ENCODE peak calls at places on chromosomes 11 and 22, in ten cellular contexts. K is A549; M is endothelial cell; E is tibial artery; O is A673; S is NB4; J is choroid plexus epithelial cell; T is Calu3; R is AG09319; A is CD8-positive, alpha-beta T cell. P is an unnamed sample.

GRCh38 chr11:7353100-7353499 is 101.4 kb downstream of the SYT9 start:
- DNase-seq in K (peak; percentile 29), R (peak; percentile 12), T (peak; percentile 49), E (no peak), O (peak; percentile 40), A (no peak), M (peak; percentile 46), S (peak; percentile 70), J (peak; percentile 46), P (peak; percentile 42)

GRCh38 chr22:37739611-37740049 is 42.8 kb downstream of the TRIOBP start:
- DNase-seq in A (no peak), J (no peak), K (no peak), T (no peak), R (no peak), M (no peak), E (peak; percentile 44), S (peak; percentile 93), O (no peak), P (peak; percentile 81)

GRCh38 chr22:29152045-29152380 is 53.7 kb upstream of the EMID1 start:
- DNase-seq in R (no peak), O (no peak), E (no peak), S (no peak), K (no peak), M (peak; percentile 21), T (no peak), J (no peak), A (no peak), P (no peak)

GRCh38 chr11:126583594-126583993 is 228.1 kb downstream of the ST3GAL4 start:
- DNase-seq in K (no peak), R (no peak), A (no peak), S (no peak), T (no peak), E (no peak), O (no peak), J (no peak), M (no peak), P (no peak)

GRCh38 chr22:42945736-42946135 is 69.2 kb downstream of the PACSIN2 start:
- DNase-seq in K (no peak), E (no peak), O (no peak), R (no peak), M (no peak), A (no peak), S (peak; percentile 37), T (no peak), J (no peak), P (peak; percentile 46)

GRCh38 chr11:58616594-58616993 is 5.9 kb upstream of the CNTF start:
- DNase-seq in T (no peak), S (no peak), R (peak; percentile 67), O (peak; percentile 50), J (peak; percentile 93), E (peak; percentile 43), A (no peak), K (no peak), M (no peak), P (no peak)

GRCh38 chr11:73177380-73178091 is 35.4 kb upstream of the FCHSD2 start:
- DNase-seq in S (no peak), J (no peak), E (peak; percentile 58), M (no peak), A (no peak), R (no peak), O (no peak), T (peak; percentile 30), K (no peak), P (no peak)

GRCh38 chr11:61152816-61153592 is 8.2 kb downstream of the VPS37C start:
- DNase-seq in K (no peak), S (no peak), M (no peak), T (peak; percentile 35), J (peak; percentile 80), O (no peak), A (no peak), R (no peak), E (no peak), P (no peak)

GRCh38 chr11:60908803-60909202 is 2.4 kb upstream of the PRPF19 start:
- DNase-seq in E (no peak), O (no peak), K (no peak), T (no peak), M (no peak), R (no peak), A (no peak), J (no peak), S (no peak), P (no peak)

GRCh38 chr22:25987948-25988347 is 181.3 kb upstream of the SEZ6L start:
- DNase-seq in K (no peak), R (no peak), S (peak; percentile 81), E (no peak), J (no peak), M (peak; percentile 9), O (peak; percentile 55), A (no peak), T (no peak), P (peak; percentile 39)

GRCh38 chr11:122721201-122721963 is 65.9 kb downstream of the UBASH3B start:
- DNase-seq in K (no peak), A (no peak), S (no peak), T (no peak), M (no peak), O (no peak), E (no peak), R (no peak), J (no peak), P (no peak)

GRCh38 chr22:37328017-37328416 is 45.7 kb downstream of the CYTH4 start:
- DNase-seq in A (no peak), T (peak; percentile 73), O (peak; percentile 18), E (no peak), R (no peak), S (no peak), M (no peak), J (peak; percentile 72), K (no peak), P (no peak)

GRCh38 chr11:59630493-59630892 is 14.9 kb upstream of the OSBP start:
- DNase-seq in T (no peak), O (no peak), E (no peak), J (no peak), S (no peak), R (no peak), K (no peak), A (no peak), M (no peak), P (no peak)

GRCh38 chr11:59629996-59630395 is 14.4 kb upstream of the OSBP start:
- DNase-seq in J (no peak), O (no peak), K (no peak), T (no peak), A (no peak), R (no peak), S (no peak), M (no peak), E (no peak), P (no peak)

GRCh38 chr11:59625703-59626102 is 10.1 kb upstream of the OSBP start:
- DNase-seq in O (no peak), R (no peak), T (no peak), S (no peak), K (no peak), J (no peak), E (no peak), M (no peak), A (no peak), P (no peak)
- TF ChIP-seq CTCF in O (no peak), R (no peak), T (no peak), S (no peak), K (no peak), J (no peak), E (no peak), M (no peak), A (no peak), P (no peak)

GRCh38 chr22:45007946-45008852 is 1.6 kb downstream of the PHF21B start:
- DNase-seq in S (no peak), R (no peak), T (no peak), J (no peak), A (no peak), K (peak; percentile 15), M (peak; percentile 40), E (no peak), O (peak; percentile 61), P (no peak)

GRCh38 chr22:45008853-45009751 is 703 bp downstream of the PHF21B start:
- DNase-seq in A (no peak), S (no peak), E (no peak), T (no peak), O (peak; percentile 48), K (peak; percentile 14), M (peak; percentile 25), J (peak; percentile 9), R (no peak), P (no peak)

GRCh38 chr22:45010532-45010900 is 711 bp upstream of the PHF21B start:
- DNase-seq in T (no peak), K (peak; percentile 13), J (no peak), O (no peak), A (no peak), R (no peak), E (no peak), M (no peak), S (no peak), P (no peak)

GRCh38 chr22:45007247-45007945 is 2.4 kb downstream of the PHF21B start:
- DNase-seq in J (peak; percentile 31), O (peak; percentile 73), E (no peak), S (peak; percentile 14), T (peak; percentile 36), R (no peak), M (peak; percentile 85), K (peak; percentile 18), A (no peak), P (no peak)

DNA sequence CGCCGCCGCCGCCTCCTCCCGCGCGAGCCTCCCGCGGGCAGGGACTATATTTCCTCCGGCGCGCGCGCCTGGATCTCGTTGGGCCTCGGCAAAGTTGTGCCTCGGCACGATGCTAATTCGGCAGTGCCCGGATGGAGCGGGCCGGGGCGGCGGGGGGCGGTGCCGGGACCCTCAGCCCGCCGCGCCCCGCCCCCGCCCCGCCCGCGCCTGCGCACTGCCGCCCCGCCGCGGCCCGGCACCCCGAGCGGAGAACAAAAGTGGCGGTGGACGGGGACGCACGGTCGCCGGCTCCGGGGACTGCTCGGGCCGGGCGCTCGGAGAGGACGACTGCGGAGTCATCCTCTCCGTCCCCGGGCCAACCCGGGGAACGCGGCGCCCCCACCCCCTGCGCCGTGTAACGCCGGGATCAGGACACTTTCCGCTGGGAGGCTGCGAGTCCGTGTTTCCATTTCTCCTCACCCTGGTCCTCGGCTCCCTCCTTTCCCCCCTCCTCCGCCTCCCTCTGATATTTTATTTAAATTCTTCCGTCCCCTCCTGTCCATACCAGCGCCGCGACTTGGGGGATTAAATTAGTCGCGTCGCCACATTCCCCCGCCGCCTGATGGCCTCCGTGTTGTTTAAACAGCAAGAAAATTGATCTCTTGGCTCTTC is at the start of gene PHF21B:
- DNase-seq in R (no peak), T (peak; percentile 13), J (peak; percentile 22), O (peak; percentile 91), S (no peak), M (peak; percentile 85), K (peak; percentile 63), E (no peak), A (no peak), P (no peak)
- TF ChIP-seq CTCF in R (no peak), T (no peak), J (no peak), O (peak; percentile 13), S (no peak), M (no peak), K (no peak), E (no peak), A (no peak), P (no peak)

GRCh38 chr22:24106385-24107381 is 74.6 kb upstream of the SUSD2 start:
- DNase-seq in A (peak; percentile 49), O (peak; percentile 9), E (no peak), M (no peak), R (peak; percentile 1), J (peak; percentile 9), T (no peak), S (peak; percentile 41), K (no peak), P (no peak)
- TF ChIP-seq CTCF in A (no peak), O (peak; percentile 31), E (peak; percentile 28), M (no peak), R (peak; percentile 37), J (peak; percentile 31), T (no peak), S (peak; percentile 15), K (peak; percentile 10), P (no peak)

GRCh38 chr11:32713496-32713895 is 81.0 kb downstream of the CCDC73 start:
- DNase-seq in O (peak; percentile 52), J (peak; percentile 15), R (no peak), M (no peak), K (no peak), E (no peak), S (peak; percentile 27), A (no peak), T (peak; percentile 28), P (no peak)
- TF ChIP-seq CTCF in O (peak; percentile 75), J (peak; percentile 26), R (peak; percentile 18), M (no peak), K (peak; percentile 72), E (no peak), S (peak; percentile 29), A (no peak), T (peak; percentile 54), P (no peak)

P was measured in HL-60.